ENCODE peak calls at places on chromosomes 5 and 9, in eight cellular contexts. One of them, this sample, is unnamed.

GRCh38 chr9:69380811-69381210 is 55.8 kb downstream of the ENTREP1 start:
- DNase-seq in T-helper 9 cell: no peak
- DNase-seq in Daoy: peak; percentile 46
- DNase-seq in astrocyte of the spinal cord: peak; percentile 23
- DNase-seq in MV-4-11: no peak
- DNase-seq in fibroblast of villous mesenchyme: no peak
- DNase-seq in effector CD4-positive, alpha-beta T cell: no peak
- DNase-seq in NCI-H2081: no peak
- DNase-seq in this sample: peak; percentile 66

GRCh38 chr5:42387563-42387962 is 35.7 kb upstream of the GHR start:
- DNase-seq in effector CD4-positive, alpha-beta T cell: no peak
- DNase-seq in fibroblast of villous mesenchyme: no peak
- DNase-seq in Daoy: no peak
- DNase-seq in MV-4-11: no peak
- DNase-seq in astrocyte of the spinal cord: no peak
- DNase-seq in NCI-H2081: no peak
- DNase-seq in T-helper 9 cell: no peak
- DNase-seq in this sample: no peak

GRCh38 chr9:113501821-113502220 is 38.3 kb downstream of the RGS3 start:
- DNase-seq in MV-4-11: no peak
- DNase-seq in astrocyte of the spinal cord: no peak
- DNase-seq in fibroblast of villous mesenchyme: no peak
- DNase-seq in effector CD4-positive, alpha-beta T cell: no peak
- DNase-seq in T-helper 9 cell: no peak
- DNase-seq in NCI-H2081: no peak
- DNase-seq in Daoy: no peak
- DNase-seq in this sample: no peak

GRCh38 chr5:130514984-130515690 is 610.9 kb downstream of the CHSY3 start:
- DNase-seq in effector CD4-positive, alpha-beta T cell: no peak
- DNase-seq in MV-4-11: no peak
- DNase-seq in T-helper 9 cell: no peak
- DNase-seq in NCI-H2081: no peak
- DNase-seq in astrocyte of the spinal cord: peak; percentile 92
- DNase-seq in Daoy: peak; percentile 4
- DNase-seq in fibroblast of villous mesenchyme: peak; percentile 66
- DNase-seq in this sample: peak; percentile 93

GRCh38 chr9:27053369-27054057 is 48.0 kb upstream of the LRRC19 start:
- DNase-seq in astrocyte of the spinal cord: peak; percentile 11
- DNase-seq in effector CD4-positive, alpha-beta T cell: no peak
- DNase-seq in MV-4-11: no peak
- DNase-seq in T-helper 9 cell: no peak
- DNase-seq in Daoy: no peak
- DNase-seq in NCI-H2081: no peak
- DNase-seq in fibroblast of villous mesenchyme: peak; percentile 69
- DNase-seq in this sample: peak; percentile 11

GRCh38 chr5:115209279-115209678 is 39.6 kb upstream of the TRIM36 start:
- DNase-seq in astrocyte of the spinal cord: no peak
- DNase-seq in NCI-H2081: no peak
- DNase-seq in Daoy: no peak
- DNase-seq in T-helper 9 cell: no peak
- DNase-seq in fibroblast of villous mesenchyme: peak; percentile 82
- DNase-seq in MV-4-11: peak; percentile 99
- DNase-seq in effector CD4-positive, alpha-beta T cell: no peak
- DNase-seq in this sample: no peak

GRCh38 chr5:126472538-126472889 is 49.3 kb downstream of the GRAMD2B start:
- DNase-seq in MV-4-11: no peak
- DNase-seq in NCI-H2081: no peak
- DNase-seq in astrocyte of the spinal cord: no peak
- DNase-seq in T-helper 9 cell: no peak
- DNase-seq in Daoy: no peak
- DNase-seq in effector CD4-positive, alpha-beta T cell: no peak
- DNase-seq in fibroblast of villous mesenchyme: no peak
- DNase-seq in this sample: no peak

GRCh38 chr5:11027660-11028059 is 266.6 kb upstream of the DAP start:
- DNase-seq in Daoy: no peak
- DNase-seq in NCI-H2081: no peak
- DNase-seq in effector CD4-positive, alpha-beta T cell: no peak
- DNase-seq in MV-4-11: no peak
- DNase-seq in T-helper 9 cell: no peak
- DNase-seq in fibroblast of villous mesenchyme: no peak
- DNase-seq in astrocyte of the spinal cord: no peak
- DNase-seq in this sample: no peak

GRCh38 chr5:10595305-10595677 is 31.4 kb downstream of the ANKRD33B start:
- DNase-seq in MV-4-11: no peak
- DNase-seq in NCI-H2081: no peak
- DNase-seq in Daoy: peak; percentile 59
- DNase-seq in astrocyte of the spinal cord: no peak
- DNase-seq in fibroblast of villous mesenchyme: peak; percentile 81
- DNase-seq in effector CD4-positive, alpha-beta T cell: no peak
- DNase-seq in T-helper 9 cell: no peak
- DNase-seq in this sample: no peak

GRCh38 chr9:82334286-82334685 is 345.7 kb downstream of the SPATA31D1 start:
- DNase-seq in MV-4-11: no peak
- DNase-seq in Daoy: no peak
- DNase-seq in T-helper 9 cell: no peak
- DNase-seq in NCI-H2081: no peak
- DNase-seq in astrocyte of the spinal cord: peak; percentile 12
- DNase-seq in fibroblast of villous mesenchyme: peak; percentile 13
- DNase-seq in effector CD4-positive, alpha-beta T cell: no peak
- DNase-seq in this sample: peak; percentile 22

GRCh38 chr5:151414536-151414935 is 32.9 kb upstream of the SLC36A1 start:
- DNase-seq in MV-4-11: no peak
- DNase-seq in astrocyte of the spinal cord: no peak
- DNase-seq in fibroblast of villous mesenchyme: no peak
- DNase-seq in effector CD4-positive, alpha-beta T cell: no peak
- DNase-seq in T-helper 9 cell: no peak
- DNase-seq in Daoy: no peak
- DNase-seq in NCI-H2081: no peak
- DNase-seq in this sample: no peak

GRCh38 chr9:77663754-77664153 is 15.6 kb upstream of the GNA14 start:
- DNase-seq in Daoy: peak; percentile 43
- DNase-seq in effector CD4-positive, alpha-beta T cell: no peak
- DNase-seq in fibroblast of villous mesenchyme: peak; percentile 26
- DNase-seq in MV-4-11: no peak
- DNase-seq in T-helper 9 cell: no peak
- DNase-seq in astrocyte of the spinal cord: peak; percentile 41
- DNase-seq in NCI-H2081: no peak
- DNase-seq in this sample: peak; percentile 54

GRCh38 chr5:73180561-73180960 is 7.6 kb downstream of the TMEM174 start:
- DNase-seq in T-helper 9 cell: no peak
- DNase-seq in fibroblast of villous mesenchyme: no peak
- DNase-seq in effector CD4-positive, alpha-beta T cell: no peak
- DNase-seq in Daoy: peak; percentile 19
- DNase-seq in NCI-H2081: no peak
- DNase-seq in MV-4-11: no peak
- DNase-seq in astrocyte of the spinal cord: peak; percentile 28
- DNase-seq in this sample: no peak

GRCh38 chr9:27715651-27716050 is 142.4 kb upstream of the C9orf72 start:
- DNase-seq in astrocyte of the spinal cord: no peak
- DNase-seq in T-helper 9 cell: no peak
- DNase-seq in fibroblast of villous mesenchyme: no peak
- DNase-seq in effector CD4-positive, alpha-beta T cell: no peak
- DNase-seq in Daoy: no peak
- DNase-seq in NCI-H2081: no peak
- DNase-seq in MV-4-11: no peak
- DNase-seq in this sample: no peak

GRCh38 chr9:23826120-23826629 is at the start of gene ELAVL2:
- DNase-seq in astrocyte of the spinal cord: peak; percentile 99
- DNase-seq in MV-4-11: no peak
- DNase-seq in T-helper 9 cell: no peak
- DNase-seq in effector CD4-positive, alpha-beta T cell: no peak
- DNase-seq in Daoy: no peak
- DNase-seq in NCI-H2081: peak; percentile 86
- DNase-seq in fibroblast of villous mesenchyme: peak; percentile 31
- DNase-seq in this sample: peak; percentile 99

GRCh38 chr5:28234356-28234968 is 1196.1 kb upstream of the CDH9 start:
- DNase-seq in fibroblast of villous mesenchyme: no peak
- DNase-seq in NCI-H2081: no peak
- DNase-seq in MV-4-11: no peak
- DNase-seq in astrocyte of the spinal cord: no peak
- DNase-seq in T-helper 9 cell: no peak
- DNase-seq in Daoy: no peak
- DNase-seq in effector CD4-positive, alpha-beta T cell: no peak
- DNase-seq in this sample: peak; percentile 24

GRCh38 chr5:96110289-96110688 is 148.6 kb upstream of the ELL2 start:
- DNase-seq in fibroblast of villous mesenchyme: no peak
- DNase-seq in effector CD4-positive, alpha-beta T cell: no peak
- DNase-seq in MV-4-11: no peak
- DNase-seq in NCI-H2081: no peak
- DNase-seq in Daoy: no peak
- DNase-seq in T-helper 9 cell: no peak
- DNase-seq in astrocyte of the spinal cord: no peak
- DNase-seq in this sample: no peak

GRCh38 chr5:116947691-116948528 is 373.3 kb upstream of the SEMA6A start:
- DNase-seq in NCI-H2081: peak; percentile 66
- DNase-seq in Daoy: peak; percentile 74
- DNase-seq in effector CD4-positive, alpha-beta T cell: peak; percentile 28
- DNase-seq in MV-4-11: peak; percentile 75
- DNase-seq in T-helper 9 cell: peak; percentile 29
- DNase-seq in astrocyte of the spinal cord: peak; percentile 30
- DNase-seq in fibroblast of villous mesenchyme: peak; percentile 11
- DNase-seq in this sample: no peak

GRCh38 chr5:149018909-149019443 is 43.9 kb downstream of the SH3TC2 start:
- DNase-seq in NCI-H2081: peak; percentile 6
- DNase-seq in fibroblast of villous mesenchyme: no peak
- DNase-seq in MV-4-11: no peak
- DNase-seq in T-helper 9 cell: no peak
- DNase-seq in astrocyte of the spinal cord: peak; percentile 64
- DNase-seq in effector CD4-positive, alpha-beta T cell: no peak
- DNase-seq in Daoy: no peak
- DNase-seq in this sample: peak; percentile 43

GRCh38 chr5:103375863-103376591 is 117.5 kb downstream of the MACIR start:
- DNase-seq in Daoy: no peak
- DNase-seq in T-helper 9 cell: no peak
- DNase-seq in astrocyte of the spinal cord: no peak
- DNase-seq in NCI-H2081: no peak
- DNase-seq in effector CD4-positive, alpha-beta T cell: no peak
- DNase-seq in fibroblast of villous mesenchyme: no peak
- DNase-seq in MV-4-11: no peak
- DNase-seq in this sample: no peak

GRCh38 chr5:90226433-90227099 is 183.0 kb downstream of the CETN3 start:
- DNase-seq in T-helper 9 cell: no peak
- DNase-seq in effector CD4-positive, alpha-beta T cell: no peak
- DNase-seq in astrocyte of the spinal cord: no peak
- DNase-seq in Daoy: no peak
- DNase-seq in MV-4-11: no peak
- DNase-seq in NCI-H2081: no peak
- DNase-seq in fibroblast of villous mesenchyme: no peak
- DNase-seq in this sample: no peak

GRCh38 chr5:158382473-158382872 is 523.5 kb upstream of the CLINT1 start:
- DNase-seq in T-helper 9 cell: no peak
- DNase-seq in astrocyte of the spinal cord: peak; percentile 97
- DNase-seq in MV-4-11: peak; percentile 94
- DNase-seq in effector CD4-positive, alpha-beta T cell: no peak
- DNase-seq in Daoy: peak; percentile 95
- DNase-seq in NCI-H2081: no peak
- DNase-seq in fibroblast of villous mesenchyme: peak; percentile 95
- DNase-seq in this sample: peak; percentile 97

GRCh38 chr5:146698651-146699050 is 179.9 kb downstream of the PPP2R2B start:
- DNase-seq in Daoy: no peak
- DNase-seq in effector CD4-positive, alpha-beta T cell: no peak
- DNase-seq in NCI-H2081: no peak
- DNase-seq in astrocyte of the spinal cord: no peak
- DNase-seq in MV-4-11: peak; percentile 67
- DNase-seq in fibroblast of villous mesenchyme: no peak
- DNase-seq in T-helper 9 cell: no peak
- DNase-seq in this sample: no peak

GRCh38 chr5:115309751-115310370 is 13.4 kb upstream of the CCDC112 start:
- DNase-seq in Daoy: peak; percentile 24
- DNase-seq in NCI-H2081: no peak
- DNase-seq in effector CD4-positive, alpha-beta T cell: no peak
- DNase-seq in T-helper 9 cell: no peak
- DNase-seq in MV-4-11: peak; percentile 41
- DNase-seq in fibroblast of villous mesenchyme: peak; percentile 64
- DNase-seq in astrocyte of the spinal cord: peak; percentile 62
- DNase-seq in this sample: peak; percentile 43

GRCh38 chr9:74872619-74873233 is 15.0 kb downstream of the TRPM6 start:
- DNase-seq in effector CD4-positive, alpha-beta T cell: no peak
- DNase-seq in Daoy: no peak
- DNase-seq in T-helper 9 cell: no peak
- DNase-seq in MV-4-11: no peak
- DNase-seq in NCI-H2081: no peak
- DNase-seq in astrocyte of the spinal cord: no peak
- DNase-seq in fibroblast of villous mesenchyme: no peak
- DNase-seq in this sample: no peak

GRCh38 chr5:859798-860296 is 9.1 kb upstream of the ZDHHC11 start:
- DNase-seq in T-helper 9 cell: no peak
- DNase-seq in MV-4-11: no peak
- DNase-seq in effector CD4-positive, alpha-beta T cell: no peak
- DNase-seq in fibroblast of villous mesenchyme: no peak
- DNase-seq in NCI-H2081: no peak
- DNase-seq in astrocyte of the spinal cord: no peak
- DNase-seq in Daoy: no peak
- DNase-seq in this sample: no peak

GRCh38 chr5:67118050-67118620 is 78.5 kb downstream of the CD180 start:
- DNase-seq in fibroblast of villous mesenchyme: no peak
- DNase-seq in effector CD4-positive, alpha-beta T cell: no peak
- DNase-seq in MV-4-11: no peak
- DNase-seq in astrocyte of the spinal cord: no peak
- DNase-seq in Daoy: no peak
- DNase-seq in NCI-H2081: no peak
- DNase-seq in T-helper 9 cell: no peak
- DNase-seq in this sample: no peak

GRCh38 chr9:70902705-70903131 is 218.7 kb downstream of the TRPM3 start:
- DNase-seq in effector CD4-positive, alpha-beta T cell: no peak
- DNase-seq in astrocyte of the spinal cord: peak; percentile 99
- DNase-seq in NCI-H2081: no peak
- DNase-seq in Daoy: peak; percentile 92
- DNase-seq in fibroblast of villous mesenchyme: peak; percentile 94
- DNase-seq in MV-4-11: no peak
- DNase-seq in T-helper 9 cell: no peak
- DNase-seq in this sample: peak; percentile 98

GRCh38 chr9:127890053-127890452 is 9.3 kb downstream of the ST6GALNAC6 start:
- DNase-seq in MV-4-11: no peak
- DNase-seq in NCI-H2081: no peak
- DNase-seq in Daoy: no peak
- DNase-seq in fibroblast of villous mesenchyme: no peak
- DNase-seq in T-helper 9 cell: no peak
- DNase-seq in astrocyte of the spinal cord: no peak
- DNase-seq in effector CD4-positive, alpha-beta T cell: no peak
- DNase-seq in this sample: no peak

GRCh38 chr5:17132444-17133083 is 84.9 kb upstream of the BASP1 start:
- DNase-seq in Daoy: no peak
- DNase-seq in astrocyte of the spinal cord: peak; percentile 54
- DNase-seq in effector CD4-positive, alpha-beta T cell: no peak
- DNase-seq in NCI-H2081: peak; percentile 75
- DNase-seq in T-helper 9 cell: no peak
- DNase-seq in MV-4-11: peak; percentile 36
- DNase-seq in fibroblast of villous mesenchyme: peak; percentile 64
- DNase-seq in this sample: peak; percentile 44

GRCh38 chr9:137892424-137893191 is 15.0 kb downstream of the CACNA1B start:
- DNase-seq in astrocyte of the spinal cord: no peak
- DNase-seq in effector CD4-positive, alpha-beta T cell: no peak
- DNase-seq in T-helper 9 cell: no peak
- DNase-seq in NCI-H2081: no peak
- DNase-seq in fibroblast of villous mesenchyme: no peak
- DNase-seq in MV-4-11: no peak
- DNase-seq in Daoy: no peak
- DNase-seq in this sample: no peak

GRCh38 chr9:27726244-27727141 is 153.2 kb upstream of the C9orf72 start:
- DNase-seq in NCI-H2081: peak; percentile 88
- DNase-seq in MV-4-11: peak; percentile 88
- DNase-seq in T-helper 9 cell: no peak
- DNase-seq in effector CD4-positive, alpha-beta T cell: no peak
- DNase-seq in fibroblast of villous mesenchyme: peak; percentile 70
- DNase-seq in Daoy: peak; percentile 71
- DNase-seq in astrocyte of the spinal cord: peak; percentile 71
- DNase-seq in this sample: peak; percentile 75

GRCh38 chr9:131049829-131050715 is 41.1 kb downstream of the LAMC3 start:
- DNase-seq in MV-4-11: peak; percentile 16
- DNase-seq in effector CD4-positive, alpha-beta T cell: no peak
- DNase-seq in T-helper 9 cell: no peak
- DNase-seq in Daoy: peak; percentile 38
- DNase-seq in fibroblast of villous mesenchyme: no peak
- DNase-seq in astrocyte of the spinal cord: no peak
- DNase-seq in NCI-H2081: no peak
- DNase-seq in this sample: no peak

GRCh38 chr9:135544981-135545635 is 818 bp upstream of the OBP2A start:
- DNase-seq in fibroblast of villous mesenchyme: no peak
- DNase-seq in effector CD4-positive, alpha-beta T cell: no peak
- DNase-seq in NCI-H2081: no peak
- DNase-seq in MV-4-11: no peak
- DNase-seq in T-helper 9 cell: no peak
- DNase-seq in Daoy: no peak
- DNase-seq in astrocyte of the spinal cord: no peak
- DNase-seq in this sample: no peak

This sample was measured in LHCN-M2.